ENCODE peak calls at places on chromosomes 6 and 20, in seven cellular contexts. M is heart right ventricle, Y is pulmonary artery endothelial cell, R is cerebellar nuclear complex, D is RKO, O is iris pigment epithelial cell, W is WTC11. I is an unnamed sample.

GRCh38 chr20:63408684-63409046 is 47.5 kb upstream of the CHRNA4 start:
- DNase-seq in M (no peak), Y (no peak), R (no peak), D (no peak), O (no peak), W (no peak), I (no peak)

GRCh38 chr6:13044390-13044789 is 283.9 kb downstream of the TBC1D7 start:
- DNase-seq in M (no peak), Y (no peak), R (no peak), D (peak), O (peak), W (peak), I (peak)

GRCh38 chr20:90651-91050 is 3.2 kb downstream of the DEFB125 start:
- DNase-seq in M (no peak), Y (no peak), R (no peak), D (peak), O (no peak), W (no peak), I (no peak)

GRCh38 chr20:37564388-37565133 is 36.9 kb upstream of the BLCAP start:
- DNase-seq in M (peak), Y (no peak), R (no peak), D (peak), O (peak), W (peak), I (no peak)

GRCh38 chr6:123759472-123759871 is 44.2 kb upstream of the NKAIN2 start:
- DNase-seq in M (no peak), Y (no peak), R (no peak), D (no peak), O (no peak), W (no peak), I (no peak)

GRCh38 chr6:131642565-131643261 is 5.6 kb downstream of the ENPP3 start:
- DNase-seq in M (no peak), Y (no peak), R (no peak), D (no peak), O (no peak), W (no peak), I (no peak)

GRCh38 chr6:153131037-153131981 is at the start of gene RGS17:
- DNase-seq in M (peak), Y (peak), R (no peak), D (no peak), O (peak), W (peak), I (peak)

GRCh38 chr20:17888044-17888443 is 80.5 kb downstream of the SNX5 start:
- DNase-seq in M (no peak), Y (no peak), R (no peak), D (no peak), O (no peak), W (no peak), I (no peak)

GRCh38 chr20:58649288-58650180 is 1.5 kb upstream of the STX16 start:
- DNase-seq in M (peak), Y (no peak), R (no peak), D (no peak), O (peak), W (peak), I (no peak)

GRCh38 chr6:122818866-122819265 is 29.8 kb downstream of the SMPDL3A start:
- DNase-seq in M (no peak), Y (no peak), R (no peak), D (no peak), O (no peak), W (no peak), I (peak)

GRCh38 chr20:10288954-10289646 is 70.5 kb downstream of the SNAP25 start:
- DNase-seq in M (no peak), Y (no peak), R (no peak), D (no peak), O (no peak), W (no peak), I (no peak)

GRCh38 chr20:44050925-44051660 is 135.9 kb downstream of the JPH2 start:
- DNase-seq in M (no peak), Y (no peak), R (no peak), D (no peak), O (no peak), W (no peak), I (no peak)

GRCh38 chr6:105932440-105932839 is 153.7 kb upstream of the PRDM1 start:
- DNase-seq in M (no peak), Y (no peak), R (no peak), D (no peak), O (no peak), W (no peak), I (no peak)

GRCh38 chr6:150152891-150153876 is 10.3 kb downstream of the PPP1R14C start:
- DNase-seq in M (no peak), Y (no peak), R (no peak), D (no peak), O (no peak), W (no peak), I (peak)

GRCh38 chr6:16805190-16805860 is 44.1 kb upstream of the ATXN1 start:
- DNase-seq in M (no peak), Y (no peak), R (no peak), D (no peak), O (peak), W (no peak), I (peak)

GRCh38 chr20:663315-664090 is 10.5 kb upstream of the SRXN1 start:
- DNase-seq in M (no peak), Y (no peak), R (no peak), D (no peak), O (peak), W (peak), I (no peak)

GRCh38 chr20:62998449-62998848 is 8.3 kb downstream of the BHLHE23 start:
- DNase-seq in M (no peak), Y (no peak), R (no peak), D (no peak), O (no peak), W (no peak), I (no peak)

GRCh38 chr6:17968876-17969275 is 18.6 kb downstream of the KIF13A start:
- DNase-seq in M (no peak), Y (no peak), R (no peak), D (no peak), O (no peak), W (no peak), I (no peak)

GRCh38 chr20:7496394-7497111 is 443.7 kb downstream of the HAO1 start:
- DNase-seq in M (no peak), Y (no peak), R (no peak), D (no peak), O (peak), W (no peak), I (peak)

GRCh38 chr6:41375598-41376151 is 40.3 kb downstream of the NCR2 start:
- DNase-seq in M (no peak), Y (no peak), R (no peak), D (no peak), O (no peak), W (peak), I (no peak)

GRCh38 chr6:50721978-50722377 is 8.7 kb downstream of the TFAP2D start:
- DNase-seq in M (no peak), Y (no peak), R (no peak), D (no peak), O (no peak), W (no peak), I (no peak)

GRCh38 chr6:91081452-91082067 is 494.7 kb upstream of the MAP3K7 start:
- DNase-seq in M (no peak), Y (peak), R (no peak), D (peak), O (peak), W (no peak), I (peak)